ENCODE peak calls at places on chromosomes 3 and 15, in eight cellular contexts. O is fibroblast of lung, I is T-helper 17 cell, P is DMS153, G is NCI-H1694, H is brain microvascular endothelial cell, C is choroid plexus epithelial cell, Q is endothelial cell of umbilical vein. Y is an unnamed sample.

GRCh38 chr15:88127477-88127799 is 129.1 kb downstream of the NTRK3 start:
- DNase-seq in O (no peak), I (no peak), P (no peak), G (peak), H (no peak), C (no peak), Q (no peak), Y (no peak)

GRCh38 chr3:87260270-87260669 is 16.1 kb downstream of the POU1F1 start:
- DNase-seq in O (peak), I (no peak), P (peak), G (no peak), H (peak), C (peak), Q (peak), Y (peak)

GRCh38 chr3:174243194-174243593 is 615.9 kb upstream of the NAALADL2 start:
- DNase-seq in O (peak), I (no peak), P (no peak), G (no peak), H (peak), C (peak), Q (no peak), Y (no peak)

GRCh38 chr3:186854954-186855353 is 12.4 kb downstream of the ADIPOQ start:
- DNase-seq in O (no peak), I (no peak), P (no peak), G (no peak), H (no peak), C (no peak), Q (no peak), Y (no peak)

GRCh38 chr15:68075764-68076385 is 21.8 kb downstream of the PIAS1 start:
- DNase-seq in O (no peak), I (no peak), P (no peak), G (no peak), H (no peak), C (no peak), Q (no peak), Y (no peak)

GRCh38 chr3:134054881-134055280 is 25.2 kb upstream of the SLCO2A1 start:
- DNase-seq in O (no peak), I (no peak), P (no peak), G (no peak), H (no peak), C (no peak), Q (no peak), Y (no peak)

GRCh38 chr3:133135303-133135702 is 97.1 kb downstream of the TMEM108 start:
- DNase-seq in O (no peak), I (no peak), P (no peak), G (peak), H (no peak), C (no peak), Q (no peak), Y (no peak)

GRCh38 chr15:95325763-95326688 is 1004.5 kb upstream of the NR2F2 start:
- DNase-seq in O (peak), I (no peak), P (no peak), G (no peak), H (peak), C (peak), Q (peak), Y (no peak)

GRCh38 chr15:73127302-73127936 is 75.2 kb downstream of the NEO1 start:
- DNase-seq in O (peak), I (no peak), P (no peak), G (peak), H (peak), C (peak), Q (peak), Y (no peak)

GRCh38 chr3:193132923-193133463 is 108.0 kb upstream of the PLAAT1 start:
- DNase-seq in O (no peak), I (no peak), P (no peak), G (peak), H (no peak), C (peak), Q (peak), Y (no peak)

GRCh38 chr15:38885001-38885400 is 320.4 kb upstream of the RASGRP1 start:
- DNase-seq in O (no peak), I (no peak), P (no peak), G (no peak), H (peak), C (peak), Q (peak), Y (no peak)

GRCh38 chr3:9396632-9397330 is 634 bp upstream of the SETD5 start:
- DNase-seq in O (peak), I (peak), P (peak), G (peak), H (peak), C (peak), Q (peak), Y (peak)

GRCh38 chr3:197907196-197907595 is 42.8 kb upstream of the RPL35A start:
- DNase-seq in O (no peak), I (no peak), P (no peak), G (no peak), H (no peak), C (no peak), Q (no peak), Y (no peak)

GRCh38 chr3:135636596-135636995 is 328.9 kb upstream of the PPP2R3A start:
- DNase-seq in O (no peak), I (no peak), P (no peak), G (no peak), H (no peak), C (no peak), Q (no peak), Y (no peak)

GRCh38 chr3:177519588-177519987 is 322.3 kb upstream of the TBL1XR1 start:
- DNase-seq in O (no peak), I (no peak), P (no peak), G (no peak), H (no peak), C (no peak), Q (no peak), Y (no peak)

GRCh38 chr3:15934389-15935195 is 136.8 kb upstream of the ANKRD28 start:
- DNase-seq in O (no peak), I (no peak), P (no peak), G (no peak), H (no peak), C (no peak), Q (no peak), Y (no peak)

GRCh38 chr3:63705092-63705645 is 52.7 kb downstream of the SNTN start:
- DNase-seq in O (no peak), I (no peak), P (no peak), G (no peak), H (no peak), C (no peak), Q (no peak), Y (no peak)

GRCh38 chr15:85062560-85062959 is 80.9 kb downstream of the PDE8A start:
- DNase-seq in O (no peak), I (no peak), P (no peak), G (no peak), H (no peak), C (no peak), Q (no peak), Y (no peak)

GRCh38 chr3:174640932-174641331 is 218.2 kb upstream of the NAALADL2 start:
- DNase-seq in O (no peak), I (no peak), P (no peak), G (no peak), H (no peak), C (no peak), Q (no peak), Y (no peak)

GRCh38 chr3:133377396-133377795 is 22.5 kb upstream of the BFSP2 start:
- DNase-seq in O (peak), I (no peak), P (no peak), G (peak), H (peak), C (peak), Q (peak), Y (peak)

GRCh38 chr3:100316656-100317069 is 17.9 kb upstream of the NIT2 start:
- DNase-seq in O (peak), I (no peak), P (no peak), G (peak), H (peak), C (peak), Q (peak), Y (peak)